ENCODE peak calls at places on chromosome 14, in ten cellular contexts. D is stimulated activated CD8-positive, alpha-beta memory T cell treated with anti-CD3 and anti-CD28 coated beads, Interleukin-4, amount 100 ng/mL, for 24 hours; Q is cardiac muscle cell; L is A172; C is AG09309; A is fibroblast of lung; W is nephron progenitor cell; Y is A549; B is fibroblast of the aortic adventitia; E is ELF-1. J is an unnamed sample.

GRCh38 chr14:49975286-49975685 is 82.4 kb downstream of the ARF6 start:
- DNase-seq in Y (no peak), A (peak), D (no peak), C (peak), E (no peak), B (peak), Q (no peak), L (peak), W (no peak), J (no peak)

GRCh38 chr14:103679351-103679750 is 35.9 kb downstream of the XRCC3 start:
- DNase-seq in Q (peak), E (peak), A (peak), W (no peak), D (peak), C (no peak), B (no peak), L (peak), Y (peak), J (no peak)

GRCh38 chr14:49477576-49477975 is 108.6 kb downstream of the RPS29 start:
- DNase-seq in D (no peak), L (no peak), W (no peak), B (no peak), C (no peak), E (no peak), Y (no peak), Q (no peak), A (no peak), J (no peak)

GRCh38 chr14:92670177-92670576 is 78.2 kb downstream of the LGMN start:
- DNase-seq in W (no peak), L (no peak), A (peak), E (no peak), D (no peak), Q (no peak), C (peak), Y (no peak), B (peak), J (no peak)

GRCh38 chr14:33039321-33039720 is 100.6 kb downstream of the NPAS3 start:
- DNase-seq in E (no peak), A (no peak), Y (no peak), L (no peak), B (no peak), W (peak), Q (no peak), D (no peak), C (no peak), J (no peak)

GRCh38 chr14:54105406-54105805 is 148.8 kb upstream of the BMP4 start:
- DNase-seq in Y (no peak), Q (no peak), B (no peak), D (no peak), C (no peak), E (no peak), L (no peak), W (no peak), A (no peak), J (no peak)

GRCh38 chr14:102537981-102538597 is 28.5 kb upstream of the ANKRD9 start:
- DNase-seq in A (no peak), C (no peak), W (no peak), Q (no peak), L (no peak), Y (no peak), B (no peak), D (no peak), E (no peak), J (no peak)

GRCh38 chr14:68451676-68452387 is 341.0 kb downstream of the ZFP36L1 start:
- DNase-seq in L (no peak), B (peak), Y (no peak), E (no peak), Q (no peak), W (no peak), D (no peak), A (peak), C (no peak), J (no peak)

GRCh38 chr14:68561531-68562007 is 231.3 kb downstream of the ZFP36L1 start:
- DNase-seq in Y (no peak), E (no peak), W (no peak), L (no peak), A (no peak), C (no peak), B (no peak), D (no peak), Q (no peak), J (no peak)

GRCh38 chr14:51395361-51395849 is 155.4 kb downstream of the TMX1 start:
- DNase-seq in A (peak), L (peak), E (peak), C (peak), Y (no peak), B (peak), W (no peak), D (no peak), Q (peak), J (no peak)

GRCh38 chr14:67641480-67641879 is 21.8 kb downstream of the ARG2 start:
- DNase-seq in Y (no peak), C (no peak), L (no peak), W (no peak), A (no peak), E (no peak), D (no peak), B (no peak), Q (no peak), J (no peak)

GRCh38 chr14:22095845-22096510 is 422.4 kb upstream of the OR4E1 start:
- DNase-seq in W (no peak), L (no peak), E (no peak), D (no peak), B (no peak), A (peak), Q (no peak), Y (no peak), C (no peak), J (peak)

J was measured in KG1.